ENCODE peak calls at places on chromosomes 6 and 20, in five cellular contexts. One of them, this sample, is unnamed.

GRCh38 chr6:167839755-167840154 is 13.0 kb downstream of the AFDN start:
- DNase-seq in HepG2: peak
- DNase-seq in H1: no peak
- DNase-seq in GM12878: no peak
- DNase-seq in K562: no peak
- DNase-seq in this sample: no peak

GRCh38 chr6:126664271-126664670 is 324.4 kb downstream of the CENPW start:
- DNase-seq in GM12878: no peak
- DNase-seq in K562: no peak
- DNase-seq in H1: no peak
- DNase-seq in HepG2: no peak
- DNase-seq in this sample: no peak

GRCh38 chr6:160667854-160668481 is 3.9 kb upstream of the LPA start:
- DNase-seq in H1: peak
- DNase-seq in GM12878: peak
- DNase-seq in HepG2: peak
- DNase-seq in K562: peak
- DNase-seq in this sample: peak

GRCh38 chr6:100657678-100658330 is 193.1 kb upstream of the SIM1 start:
- DNase-seq in H1: no peak
- DNase-seq in GM12878: no peak
- DNase-seq in HepG2: no peak
- DNase-seq in K562: no peak
- DNase-seq in this sample: no peak

GRCh38 chr6:16331328-16332174 is 93.2 kb downstream of the GMPR start:
- DNase-seq in H1: peak
- DNase-seq in K562: peak
- DNase-seq in HepG2: peak
- DNase-seq in GM12878: no peak
- DNase-seq in this sample: peak

GRCh38 chr6:117477988-117478852 is 4.3 kb upstream of the DCBLD1 start:
- DNase-seq in GM12878: no peak
- DNase-seq in K562: peak
- DNase-seq in H1: no peak
- DNase-seq in HepG2: peak
- DNase-seq in this sample: no peak

GRCh38 chr20:47654370-47654769 is 130.9 kb downstream of the SULF2 start:
- DNase-seq in GM12878: no peak
- DNase-seq in HepG2: no peak
- DNase-seq in H1: peak
- DNase-seq in K562: no peak
- DNase-seq in this sample: no peak

GRCh38 chr6:156989159-156989806 is 212.1 kb downstream of the ARID1B start:
- DNase-seq in HepG2: no peak
- DNase-seq in K562: no peak
- DNase-seq in GM12878: no peak
- DNase-seq in H1: no peak
- DNase-seq in this sample: no peak

GRCh38 chr20:50624351-50625016 is 66.9 kb downstream of the RIPOR3 start:
- DNase-seq in GM12878: no peak
- DNase-seq in K562: no peak
- DNase-seq in HepG2: peak
- DNase-seq in H1: no peak
- DNase-seq in this sample: no peak

GRCh38 chr6:22401206-22401605 is 104.4 kb upstream of the PRL start:
- DNase-seq in HepG2: no peak
- DNase-seq in H1: no peak
- DNase-seq in K562: no peak
- DNase-seq in GM12878: no peak
- DNase-seq in this sample: no peak

GRCh38 chr6:79438015-79438414 is 99.2 kb downstream of the LCA5 start:
- DNase-seq in K562: no peak
- DNase-seq in HepG2: no peak
- DNase-seq in H1: no peak
- DNase-seq in GM12878: no peak
- DNase-seq in this sample: no peak

GRCh38 chr20:32629813-32630212 is 43.9 kb downstream of the C20orf203 start:
- DNase-seq in H1: no peak
- DNase-seq in HepG2: no peak
- DNase-seq in K562: no peak
- DNase-seq in GM12878: no peak
- DNase-seq in this sample: no peak

GRCh38 chr6:107118976-107119375 is 3.7 kb upstream of the BEND3 start:
- DNase-seq in K562: no peak
- DNase-seq in HepG2: no peak
- DNase-seq in H1: no peak
- DNase-seq in GM12878: no peak
- DNase-seq in this sample: no peak

GRCh38 chr6:39430968-39431523 is 108.5 kb upstream of the KCNK16 start:
- DNase-seq in GM12878: no peak
- DNase-seq in K562: no peak
- DNase-seq in HepG2: no peak
- DNase-seq in H1: peak
- DNase-seq in this sample: no peak

GRCh38 chr20:14877616-14878015 is 540.2 kb upstream of the FLRT3 start:
- DNase-seq in GM12878: no peak
- DNase-seq in HepG2: no peak
- DNase-seq in K562: no peak
- DNase-seq in H1: no peak
- DNase-seq in this sample: no peak

GRCh38 chr6:156283091-156283490 is 494.1 kb upstream of the ARID1B start:
- DNase-seq in GM12878: no peak
- DNase-seq in K562: no peak
- DNase-seq in HepG2: no peak
- DNase-seq in H1: no peak
- DNase-seq in this sample: no peak

GRCh38 chr6:105757512-105758200 is 328.5 kb upstream of the PRDM1 start:
- DNase-seq in K562: no peak
- DNase-seq in HepG2: peak
- DNase-seq in GM12878: peak
- DNase-seq in H1: no peak
- DNase-seq in this sample: no peak

GRCh38 chr6:151239603-151240035 is at the start of gene AKAP12:
- DNase-seq in HepG2: no peak
- DNase-seq in GM12878: no peak
- DNase-seq in K562: no peak
- DNase-seq in H1: peak
- DNase-seq in this sample: no peak

GRCh38 chr20:856361-856775 is 22.9 kb downstream of the FAM110A start:
- DNase-seq in GM12878: no peak
- DNase-seq in H1: no peak
- DNase-seq in HepG2: no peak
- DNase-seq in K562: no peak
- DNase-seq in this sample: peak

GRCh38 chr6:158332237-158332636 is 20.0 kb downstream of the TULP4 start:
- DNase-seq in HepG2: peak
- DNase-seq in GM12878: no peak
- DNase-seq in K562: no peak
- DNase-seq in H1: no peak
- DNase-seq in this sample: no peak

GRCh38 chr6:26327450-26328264 is 37.3 kb upstream of the BTN3A2 start:
- DNase-seq in K562: peak
- DNase-seq in GM12878: no peak
- DNase-seq in HepG2: peak
- DNase-seq in H1: peak
- DNase-seq in this sample: peak

GRCh38 chr20:40017765-40018164 is 671.3 kb downstream of the MAFB start:
- DNase-seq in GM12878: no peak
- DNase-seq in H1: no peak
- DNase-seq in HepG2: no peak
- DNase-seq in K562: no peak
- DNase-seq in this sample: no peak

GRCh38 chr6:106692112-106692822 is 62.9 kb downstream of the QRSL1 start:
- DNase-seq in GM12878: no peak
- DNase-seq in HepG2: no peak
- DNase-seq in H1: no peak
- DNase-seq in K562: no peak
- DNase-seq in this sample: peak

GRCh38 chr6:6418421-6418820 is 98.0 kb upstream of the F13A1 start:
- DNase-seq in HepG2: no peak
- DNase-seq in GM12878: no peak
- DNase-seq in H1: no peak
- DNase-seq in K562: no peak
- DNase-seq in this sample: no peak

GRCh38 chr6:52155791-52156576 is 30.2 kb upstream of the IL17A start:
- DNase-seq in K562: no peak
- DNase-seq in H1: peak
- DNase-seq in HepG2: no peak
- DNase-seq in GM12878: peak
- DNase-seq in this sample: no peak
- TF ChIP-seq HDAC2 in K562: no peak
- TF ChIP-seq HDAC2 in H1: no peak
- TF ChIP-seq HDAC2 in HepG2: no peak
- TF ChIP-seq HDAC2 in GM12878: no peak
- TF ChIP-seq HDAC2 in this sample: no peak

GRCh38 chr20:49215232-49215631 is 4.0 kb upstream of the DDX27 start:
- DNase-seq in GM12878: no peak
- DNase-seq in H1: no peak
- DNase-seq in K562: no peak
- DNase-seq in HepG2: no peak
- DNase-seq in this sample: no peak
- TF ChIP-seq HDAC2 in GM12878: no peak
- TF ChIP-seq HDAC2 in H1: no peak
- TF ChIP-seq HDAC2 in K562: no peak
- TF ChIP-seq HDAC2 in HepG2: no peak
- TF ChIP-seq HDAC2 in this sample: no peak

GRCh38 chr6:45830441-45831139 is 185.1 kb downstream of the CLIC5 start:
- DNase-seq in GM12878: peak
- DNase-seq in H1: no peak
- DNase-seq in HepG2: no peak
- DNase-seq in K562: no peak
- DNase-seq in this sample: no peak
- TF ChIP-seq HDAC2 in GM12878: no peak
- TF ChIP-seq HDAC2 in H1: no peak
- TF ChIP-seq HDAC2 in HepG2: no peak
- TF ChIP-seq HDAC2 in K562: no peak
- TF ChIP-seq HDAC2 in this sample: no peak

DNA sequence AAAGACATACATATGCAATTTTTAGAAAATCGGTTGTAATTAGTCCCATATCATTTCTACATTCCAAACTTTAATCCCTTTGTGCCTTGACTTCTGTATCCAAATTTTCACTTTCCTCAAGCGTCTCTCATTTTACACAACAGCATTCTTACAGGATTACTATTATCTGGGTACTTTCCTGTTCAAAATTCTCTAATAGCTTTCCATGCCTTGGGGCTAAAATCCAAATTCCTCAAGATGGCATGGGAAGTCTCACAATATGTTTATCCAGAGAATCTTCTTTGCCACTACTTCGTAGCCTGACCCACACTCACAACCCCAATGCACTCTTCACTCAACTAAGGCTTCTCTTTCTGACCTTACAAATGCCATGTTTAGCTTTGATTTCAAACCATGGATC is 125.0 kb downstream of the TBX18 start:
- DNase-seq in HepG2: no peak
- DNase-seq in H1: no peak
- DNase-seq in GM12878: no peak
- DNase-seq in K562: no peak
- DNase-seq in this sample: no peak
- TF ChIP-seq HDAC2 in HepG2: no peak
- TF ChIP-seq HDAC2 in H1: no peak
- TF ChIP-seq HDAC2 in GM12878: no peak
- TF ChIP-seq HDAC2 in K562: no peak
- TF ChIP-seq HDAC2 in this sample: no peak

DNA sequence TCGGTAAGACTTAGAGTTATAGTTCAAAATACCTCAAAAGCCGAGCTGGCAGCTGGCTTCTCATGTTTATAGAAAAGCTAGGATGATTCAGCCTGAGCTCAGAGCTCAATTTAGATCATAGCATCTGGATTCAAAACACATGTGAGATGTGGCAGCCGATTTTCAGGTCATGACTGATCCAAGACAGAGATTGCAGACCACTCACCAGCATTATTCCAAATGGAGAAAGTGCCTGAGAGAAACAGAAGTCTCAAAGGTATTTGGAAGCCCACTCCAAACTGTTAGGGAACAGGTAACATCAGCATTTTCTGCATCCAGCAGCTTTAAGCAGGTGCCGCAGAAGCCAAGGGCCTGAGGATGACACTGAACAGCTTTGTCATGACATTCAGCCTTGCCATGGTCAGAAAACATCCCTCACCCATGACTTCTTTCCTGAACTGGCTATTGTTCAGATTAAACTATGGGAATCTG is 102.2 kb downstream of the BACH2 start:
- DNase-seq in GM12878: no peak
- DNase-seq in K562: no peak
- DNase-seq in HepG2: no peak
- DNase-seq in H1: no peak
- DNase-seq in this sample: no peak
- TF ChIP-seq HDAC2 in GM12878: no peak
- TF ChIP-seq HDAC2 in K562: no peak
- TF ChIP-seq HDAC2 in HepG2: no peak
- TF ChIP-seq HDAC2 in H1: no peak
- TF ChIP-seq HDAC2 in this sample: no peak

GRCh38 chr6:11770546-11771466 is 7.8 kb downstream of the ADTRP start:
- DNase-seq in K562: no peak
- DNase-seq in H1: peak
- DNase-seq in HepG2: no peak
- DNase-seq in GM12878: no peak
- DNase-seq in this sample: peak
- TF ChIP-seq HDAC2 in K562: no peak
- TF ChIP-seq HDAC2 in H1: no peak
- TF ChIP-seq HDAC2 in HepG2: no peak
- TF ChIP-seq HDAC2 in GM12878: no peak
- TF ChIP-seq HDAC2 in this sample: no peak

DNA sequence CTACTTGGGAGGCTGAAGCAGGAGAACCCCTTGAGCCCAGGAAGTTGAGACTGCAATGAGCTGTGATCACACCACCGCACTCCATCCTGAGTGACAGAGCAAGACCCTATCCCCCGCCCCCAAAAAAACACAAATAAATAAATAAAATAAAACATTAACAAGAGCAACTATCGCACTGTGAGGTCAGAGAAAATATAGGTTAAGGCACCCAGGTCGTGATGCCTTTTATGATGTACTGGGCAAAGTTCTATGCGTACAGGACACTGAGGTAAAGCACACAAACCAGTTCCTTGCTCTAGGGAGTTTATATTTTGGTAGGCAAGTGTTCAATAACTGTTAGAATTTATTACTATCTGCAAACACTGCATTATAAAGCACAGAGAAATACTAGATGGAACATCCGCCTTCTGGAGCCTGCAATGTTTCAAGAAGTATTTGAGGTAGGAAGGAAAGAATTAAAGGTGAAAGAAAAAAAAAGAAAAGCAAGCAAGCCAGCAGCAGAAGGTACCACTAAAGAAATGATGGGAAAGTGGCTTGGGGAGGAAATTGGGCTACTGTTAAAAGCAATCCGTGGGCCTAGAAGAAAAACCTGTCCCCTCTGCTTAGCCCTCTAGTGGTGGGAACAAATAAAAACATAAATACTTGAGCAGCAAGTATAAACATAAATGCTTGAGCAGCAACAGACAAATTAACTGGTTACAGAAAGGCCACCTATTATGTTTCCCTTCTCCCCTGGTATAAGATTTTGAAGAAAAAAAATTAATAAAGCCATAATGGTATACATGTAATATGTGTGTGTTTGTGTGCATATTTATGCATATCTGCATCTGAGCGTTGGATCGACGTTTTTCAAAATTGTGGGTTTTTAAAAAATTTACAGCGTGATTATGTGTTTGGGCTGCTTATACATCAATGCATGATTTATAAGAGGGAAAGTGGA is 128.0 kb downstream of the PHACTR1 start:
- DNase-seq in H1: no peak
- DNase-seq in K562: peak
- DNase-seq in HepG2: peak
- DNase-seq in GM12878: no peak
- DNase-seq in this sample: peak
- TF ChIP-seq HDAC2 in H1: no peak
- TF ChIP-seq HDAC2 in K562: no peak
- TF ChIP-seq HDAC2 in HepG2: no peak
- TF ChIP-seq HDAC2 in GM12878: no peak
- TF ChIP-seq HDAC2 in this sample: no peak

GRCh38 chr6:33197431-33198048 is 2.9 kb downstream of the RXRB start:
- DNase-seq in K562: peak
- DNase-seq in GM12878: no peak
- DNase-seq in HepG2: peak
- DNase-seq in H1: peak
- DNase-seq in this sample: peak
- TF ChIP-seq HDAC2 in K562: no peak
- TF ChIP-seq HDAC2 in GM12878: no peak
- TF ChIP-seq HDAC2 in HepG2: no peak
- TF ChIP-seq HDAC2 in H1: no peak
- TF ChIP-seq HDAC2 in this sample: no peak

This sample was measured in A549.